ENCODE peak calls at places on chromosomes 16 and 17, in five cellular contexts. D, N, O, Q and X are unnamed samples.

GRCh38 chr17:18043491-18043890 is 4.3 kb downstream of the GID4 start:
- DNase-seq in D (no peak), N (peak; percentile 34), O (no peak), Q (no peak), X (no peak)

GRCh38 chr17:27079660-27080059 is 214.3 kb upstream of the WSB1 start:
- DNase-seq in D (no peak), N (no peak), O (no peak), Q (no peak), X (no peak)

GRCh38 chr17:82244413-82245140 is 15.7 kb downstream of the SLC16A3 start:
- DNase-seq in D (no peak), N (peak; percentile 79), O (no peak), Q (no peak), X (no peak)

GRCh38 chr17:35294756-35295155 is 51.9 kb downstream of the SLFN5 start:
- DNase-seq in D (no peak), N (no peak), O (no peak), Q (no peak), X (no peak)

GRCh38 chr17:17125136-17126084 is 80.7 kb downstream of the PLD6 start:
- DNase-seq in D (no peak), N (no peak), O (no peak), Q (no peak), X (no peak)

GRCh38 chr17:34171245-34171818 is 83.8 kb upstream of the CCL2 start:
- DNase-seq in D (peak; percentile 31), N (peak; percentile 48), O (peak; percentile 60), Q (peak; percentile 41), X (peak; percentile 56)

GRCh38 chr16:87740909-87741424 is 24.8 kb downstream of the KLHDC4 start:
- DNase-seq in D (peak; percentile 50), N (no peak), O (no peak), Q (no peak), X (no peak)

GRCh38 chr16:55012362-55012761 is 81.7 kb downstream of the IRX5 start:
- DNase-seq in D (no peak), N (no peak), O (no peak), Q (no peak), X (no peak)

GRCh38 chr16:23079683-23080221 is 69.5 kb downstream of the USP31 start:
- DNase-seq in D (no peak), N (no peak), O (no peak), Q (no peak), X (no peak)

GRCh38 chr16:86576591-86577313 is 1.6 kb upstream of the FOXL1 start:
- DNase-seq in D (no peak), N (peak; percentile 78), O (no peak), Q (peak; percentile 60), X (no peak)

GRCh38 chr17:74862919-74863318 is 3.2 kb upstream of the GRIN2C start:
- DNase-seq in D (no peak), N (peak; percentile 56), O (no peak), Q (no peak), X (no peak)

GRCh38 chr16:67987460-67988160 is 7.3 kb upstream of the DPEP3 start:
- DNase-seq in D (no peak), N (peak; percentile 4), O (no peak), Q (no peak), X (no peak)

GRCh38 chr17:3917391-3917931 is 1.2 kb upstream of the P2RX1 start:
- DNase-seq in D (peak; percentile 70), N (peak; percentile 65), O (no peak), Q (peak; percentile 73), X (no peak)

GRCh38 chr16:3259097-3259496 is 2.7 kb upstream of the MEFV start:
- DNase-seq in D (no peak), N (no peak), O (no peak), Q (no peak), X (no peak)

GRCh38 chr17:74307984-74308773 is 17.8 kb upstream of the KIF19 start:
- DNase-seq in D (peak; percentile 68), N (no peak), O (no peak), Q (no peak), X (no peak)